ENCODE peak calls at places on chromosome 1, in seven cellular contexts. One of them, this sample, is unnamed.
A peak's percentile ranks its signal among the peaks of the same experiment; 100 is the strongest.

GRCh38 chr1:204493145-204493881 is 1.3 kb downstream of the PIK3C2B start:
- DNase-seq in H9: no peak
- DNase-seq in fibroblast of lung: peak; percentile 80
- DNase-seq in IMR-90: peak; percentile 33
- DNase-seq in mammary epithelial cell: peak; percentile 68
- DNase-seq in GM23338: peak; percentile 52
- DNase-seq in mesenchymal stem cell: no peak
- DNase-seq in this sample: peak; percentile 73

GRCh38 chr1:65003316-65003664 is 36.9 kb upstream of the JAK1 start:
- DNase-seq in H9: no peak
- DNase-seq in GM23338: peak; percentile 30
- DNase-seq in fibroblast of lung: no peak
- DNase-seq in mesenchymal stem cell: no peak
- DNase-seq in mammary epithelial cell: no peak
- DNase-seq in IMR-90: no peak
- DNase-seq in this sample: no peak

GRCh38 chr1:1166642-1167415 is 6.9 kb upstream of the TTLL10 start:
- DNase-seq in H9: no peak
- DNase-seq in mesenchymal stem cell: no peak
- DNase-seq in IMR-90: no peak
- DNase-seq in GM23338: no peak
- DNase-seq in fibroblast of lung: no peak
- DNase-seq in mammary epithelial cell: no peak
- DNase-seq in this sample: no peak

GRCh38 chr1:3012511-3013291 is 8.6 kb upstream of the ACTRT2 start:
- DNase-seq in mammary epithelial cell: no peak
- DNase-seq in mesenchymal stem cell: no peak
- DNase-seq in fibroblast of lung: peak; percentile 2
- DNase-seq in GM23338: peak; percentile 79
- DNase-seq in IMR-90: no peak
- DNase-seq in H9: peak; percentile 46
- DNase-seq in this sample: peak; percentile 11

GRCh38 chr1:17597651-17598050 is 58.2 kb downstream of the ARHGEF10L start:
- DNase-seq in GM23338: no peak
- DNase-seq in IMR-90: no peak
- DNase-seq in H9: no peak
- DNase-seq in mesenchymal stem cell: no peak
- DNase-seq in mammary epithelial cell: peak; percentile 23
- DNase-seq in fibroblast of lung: no peak
- DNase-seq in this sample: no peak

GRCh38 chr1:25478633-25479032 is 47.9 kb downstream of the MACO1 start:
- DNase-seq in H9: no peak
- DNase-seq in fibroblast of lung: no peak
- DNase-seq in GM23338: no peak
- DNase-seq in mesenchymal stem cell: no peak
- DNase-seq in IMR-90: no peak
- DNase-seq in mammary epithelial cell: peak; percentile 75
- DNase-seq in this sample: no peak

GRCh38 chr1:94636625-94637024 is 95.1 kb upstream of the F3 start:
- DNase-seq in H9: no peak
- DNase-seq in IMR-90: peak; percentile 82
- DNase-seq in fibroblast of lung: peak; percentile 54
- DNase-seq in mammary epithelial cell: peak; percentile 53
- DNase-seq in GM23338: no peak
- DNase-seq in mesenchymal stem cell: peak; percentile 58
- DNase-seq in this sample: no peak

GRCh38 chr1:240091614-240092300 is at the start of gene FMN2:
- DNase-seq in IMR-90: peak; percentile 49
- DNase-seq in GM23338: peak; percentile 78
- DNase-seq in fibroblast of lung: peak; percentile 66
- DNase-seq in H9: peak; percentile 75
- DNase-seq in mesenchymal stem cell: peak; percentile 26
- DNase-seq in mammary epithelial cell: peak; percentile 5
- DNase-seq in this sample: no peak

GRCh38 chr1:113320972-113321680 is 69.2 kb upstream of the MAGI3 start:
- DNase-seq in GM23338: peak; percentile 21
- DNase-seq in mesenchymal stem cell: no peak
- DNase-seq in H9: no peak
- DNase-seq in mammary epithelial cell: no peak
- DNase-seq in IMR-90: peak; percentile 11
- DNase-seq in fibroblast of lung: peak; percentile 66
- DNase-seq in this sample: no peak

GRCh38 chr1:78627321-78627720 is 7.1 kb downstream of the IFI44L start:
- DNase-seq in mesenchymal stem cell: no peak
- DNase-seq in fibroblast of lung: peak; percentile 31
- DNase-seq in GM23338: no peak
- DNase-seq in mammary epithelial cell: peak; percentile 42
- DNase-seq in H9: no peak
- DNase-seq in IMR-90: peak; percentile 58
- DNase-seq in this sample: no peak

GRCh38 chr1:27555700-27556424 is 48.1 kb downstream of the AHDC1 start:
- DNase-seq in mammary epithelial cell: no peak
- DNase-seq in fibroblast of lung: no peak
- DNase-seq in H9: no peak
- DNase-seq in GM23338: no peak
- DNase-seq in IMR-90: no peak
- DNase-seq in mesenchymal stem cell: peak; percentile 67
- DNase-seq in this sample: peak; percentile 62

GRCh38 chr1:165073402-165074007 is 283.0 kb downstream of the LMX1A start:
- DNase-seq in GM23338: peak; percentile 86
- DNase-seq in mammary epithelial cell: peak; percentile 35
- DNase-seq in IMR-90: peak; percentile 56
- DNase-seq in H9: peak; percentile 52
- DNase-seq in mesenchymal stem cell: peak; percentile 60
- DNase-seq in fibroblast of lung: peak; percentile 41
- DNase-seq in this sample: peak; percentile 11

GRCh38 chr1:200260587-200261335 is 149.1 kb downstream of the ZNF281 start:
- DNase-seq in H9: no peak
- DNase-seq in fibroblast of lung: no peak
- DNase-seq in GM23338: no peak
- DNase-seq in mammary epithelial cell: no peak
- DNase-seq in mesenchymal stem cell: no peak
- DNase-seq in IMR-90: no peak
- DNase-seq in this sample: no peak

GRCh38 chr1:119139393-119139792 is 1.1 kb downstream of the WARS2 start:
- DNase-seq in mesenchymal stem cell: no peak
- DNase-seq in mammary epithelial cell: no peak
- DNase-seq in IMR-90: no peak
- DNase-seq in H9: no peak
- DNase-seq in fibroblast of lung: no peak
- DNase-seq in GM23338: peak; percentile 23
- DNase-seq in this sample: no peak

GRCh38 chr1:48003741-48004503 is 6.7 kb upstream of the TRABD2B start:
- DNase-seq in fibroblast of lung: no peak
- DNase-seq in IMR-90: no peak
- DNase-seq in mesenchymal stem cell: no peak
- DNase-seq in mammary epithelial cell: peak; percentile 25
- DNase-seq in GM23338: no peak
- DNase-seq in H9: peak; percentile 25
- DNase-seq in this sample: no peak

GRCh38 chr1:63772876-63773275 is 941 bp upstream of the ROR1 start:
- DNase-seq in GM23338: peak; percentile 69
- DNase-seq in mesenchymal stem cell: no peak
- DNase-seq in H9: no peak
- DNase-seq in mammary epithelial cell: no peak
- DNase-seq in fibroblast of lung: no peak
- DNase-seq in IMR-90: no peak
- DNase-seq in this sample: no peak

GRCh38 chr1:204286841-204287387 is 72.8 kb downstream of the PLEKHA6 start:
- DNase-seq in H9: no peak
- DNase-seq in mesenchymal stem cell: peak; percentile 38
- DNase-seq in fibroblast of lung: no peak
- DNase-seq in mammary epithelial cell: peak; percentile 33
- DNase-seq in GM23338: no peak
- DNase-seq in IMR-90: no peak
- DNase-seq in this sample: peak; percentile 70

GRCh38 chr1:234315091-234315541 is 58.1 kb upstream of the COA6 start:
- DNase-seq in H9: no peak
- DNase-seq in IMR-90: peak; percentile 76
- DNase-seq in mammary epithelial cell: peak; percentile 81
- DNase-seq in mesenchymal stem cell: peak; percentile 45
- DNase-seq in fibroblast of lung: peak; percentile 77
- DNase-seq in GM23338: no peak
- DNase-seq in this sample: peak; percentile 48

GRCh38 chr1:231337043-231337471 is 595 bp downstream of the EXOC8 start:
- DNase-seq in mammary epithelial cell: peak; percentile 9
- DNase-seq in H9: no peak
- DNase-seq in IMR-90: no peak
- DNase-seq in fibroblast of lung: peak; percentile 18
- DNase-seq in mesenchymal stem cell: no peak
- DNase-seq in GM23338: peak; percentile 32
- DNase-seq in this sample: no peak

GRCh38 chr1:226123212-226123560 is 60.7 kb downstream of the H3-3A start:
- DNase-seq in mammary epithelial cell: no peak
- DNase-seq in GM23338: no peak
- DNase-seq in fibroblast of lung: no peak
- DNase-seq in IMR-90: no peak
- DNase-seq in mesenchymal stem cell: no peak
- DNase-seq in H9: no peak
- DNase-seq in this sample: no peak

GRCh38 chr1:226119169-226119568 is 56.7 kb downstream of the H3-3A start:
- DNase-seq in GM23338: no peak
- DNase-seq in mammary epithelial cell: no peak
- DNase-seq in mesenchymal stem cell: no peak
- DNase-seq in H9: no peak
- DNase-seq in IMR-90: no peak
- DNase-seq in fibroblast of lung: no peak
- DNase-seq in this sample: no peak

GRCh38 chr1:226120398-226120797 is 57.9 kb downstream of the H3-3A start:
- DNase-seq in GM23338: no peak
- DNase-seq in IMR-90: no peak
- DNase-seq in mammary epithelial cell: no peak
- DNase-seq in mesenchymal stem cell: no peak
- DNase-seq in fibroblast of lung: no peak
- DNase-seq in H9: no peak
- DNase-seq in this sample: no peak

GRCh38 chr1:226121587-226122400 is 59.3 kb downstream of the H3-3A start:
- DNase-seq in GM23338: peak; percentile 90
- DNase-seq in mesenchymal stem cell: peak; percentile 36
- DNase-seq in IMR-90: peak; percentile 26
- DNase-seq in H9: peak; percentile 92
- DNase-seq in mammary epithelial cell: peak; percentile 37
- DNase-seq in fibroblast of lung: peak; percentile 15
- DNase-seq in this sample: peak; percentile 80

DNA sequence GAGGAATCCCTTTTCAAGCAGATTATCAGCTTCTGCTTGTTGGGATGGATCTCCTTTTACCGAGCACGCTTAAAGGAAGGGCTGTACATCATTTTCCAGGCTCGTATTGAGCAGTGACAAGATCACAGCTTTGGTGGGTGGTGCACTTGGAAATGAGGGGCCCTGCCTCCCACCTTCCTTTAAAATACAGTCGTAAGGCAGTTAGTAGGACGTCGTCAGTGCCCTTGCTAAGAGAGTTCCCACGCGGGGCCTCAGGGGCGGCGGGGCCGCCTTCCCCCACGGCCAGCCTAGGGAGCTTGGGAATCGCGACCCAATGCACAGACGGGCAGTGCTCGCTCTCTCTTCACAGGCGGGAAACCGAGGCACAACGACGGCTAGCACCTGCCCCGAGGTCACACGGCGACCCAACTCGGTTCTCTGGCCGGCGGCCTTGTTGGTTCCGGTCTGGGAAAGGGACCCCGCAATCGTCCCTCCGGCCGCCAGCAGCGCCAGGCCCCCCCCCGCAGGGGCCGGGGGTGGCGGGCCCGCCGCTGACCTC is 58.6 kb downstream of the H3-3A start:
- DNase-seq in GM23338: no peak
- DNase-seq in IMR-90: no peak
- DNase-seq in H9: no peak
- DNase-seq in fibroblast of lung: no peak
- DNase-seq in mammary epithelial cell: no peak
- DNase-seq in mesenchymal stem cell: no peak
- DNase-seq in this sample: peak; percentile 31
- H3K4me1 ChIP-seq in GM23338: peaks cover 40% of the 10 kb centered on the region
- H3K4me1 ChIP-seq in IMR-90: peaks cover 2% of the 10 kb centered on the region
- H3K4me1 ChIP-seq in H9: peaks cover 6% of the 10 kb centered on the region
- H3K4me1 ChIP-seq in fibroblast of lung: no peaks in the 10 kb centered on the region
- H3K4me1 ChIP-seq in mammary epithelial cell: peaks cover 32% of the 10 kb centered on the region
- H3K4me1 ChIP-seq in mesenchymal stem cell: peaks cover 9% of the 10 kb centered on the region
- H3K4me1 ChIP-seq in this sample: peaks cover 42% of the 10 kb centered on the region

GRCh38 chr1:198024782-198025181 is 107.6 kb downstream of the LHX9 start:
- DNase-seq in GM23338: no peak
- DNase-seq in mammary epithelial cell: peak; percentile 73
- DNase-seq in fibroblast of lung: peak; percentile 59
- DNase-seq in mesenchymal stem cell: no peak
- DNase-seq in IMR-90: peak; percentile 71
- DNase-seq in H9: no peak
- DNase-seq in this sample: no peak

GRCh38 chr1:198015317-198015716 is 98.1 kb downstream of the LHX9 start:
- DNase-seq in IMR-90: peak; percentile 3
- DNase-seq in mesenchymal stem cell: peak; percentile 7
- DNase-seq in mammary epithelial cell: no peak
- DNase-seq in H9: no peak
- DNase-seq in fibroblast of lung: no peak
- DNase-seq in GM23338: no peak
- DNase-seq in this sample: no peak

GRCh38 chr1:198018529-198018928 is 101.4 kb downstream of the LHX9 start:
- DNase-seq in IMR-90: peak; percentile 93
- DNase-seq in GM23338: no peak
- DNase-seq in mammary epithelial cell: peak; percentile 99
- DNase-seq in H9: no peak
- DNase-seq in mesenchymal stem cell: peak; percentile 63
- DNase-seq in fibroblast of lung: peak; percentile 95
- DNase-seq in this sample: no peak

DNA sequence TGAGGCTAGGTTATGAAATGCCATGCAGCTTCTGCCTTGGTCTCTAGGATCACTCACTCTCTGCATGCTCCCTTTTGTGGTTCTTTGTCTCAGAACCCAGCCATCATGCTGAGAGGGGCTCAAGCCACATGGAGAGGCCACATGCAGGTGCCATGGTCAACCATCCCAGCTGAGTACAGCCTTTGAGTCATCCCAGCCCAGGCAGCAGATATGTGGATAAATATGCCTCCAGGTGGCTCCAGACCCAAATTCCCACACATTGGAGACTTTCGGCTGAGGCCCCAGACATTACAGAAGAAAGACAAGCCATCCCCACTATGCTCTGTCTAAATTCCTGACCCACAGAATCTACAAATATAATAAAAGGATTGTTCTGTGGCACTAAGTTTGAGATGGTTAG is 102.0 kb downstream of the LHX9 start:
- DNase-seq in GM23338: no peak
- DNase-seq in IMR-90: no peak
- DNase-seq in H9: no peak
- DNase-seq in mammary epithelial cell: peak; percentile 26
- DNase-seq in fibroblast of lung: peak; percentile 7
- DNase-seq in mesenchymal stem cell: no peak
- DNase-seq in this sample: no peak
- H3K4me2 ChIP-seq in GM23338: no peak overlapping the region
- H3K4me2 ChIP-seq in IMR-90: no peak overlapping the region
- H3K4me2 ChIP-seq in H9: no peak overlapping the region
- H3K4me2 ChIP-seq in mammary epithelial cell: peak overlapping the region; percentile 21
- H3K4me2 ChIP-seq in fibroblast of lung: no peak overlapping the region
- H3K4me2 ChIP-seq in mesenchymal stem cell: no peak overlapping the region
- H3K4me2 ChIP-seq in this sample: no peak overlapping the region

GRCh38 chr1:87169250-87169910 is 159.3 kb upstream of the LMO4 start:
- DNase-seq in H9: no peak
- DNase-seq in fibroblast of lung: peak; percentile 25
- DNase-seq in GM23338: no peak
- DNase-seq in IMR-90: no peak
- DNase-seq in mammary epithelial cell: no peak
- DNase-seq in mesenchymal stem cell: no peak
- DNase-seq in this sample: no peak
- H2AFZ ChIP-seq in H9: no peak overlapping the region
- H2AFZ ChIP-seq in fibroblast of lung: no peak overlapping the region
- H2AFZ ChIP-seq in GM23338: no peak overlapping the region
- H2AFZ ChIP-seq in IMR-90: no peak overlapping the region
- H2AFZ ChIP-seq in mammary epithelial cell: no peak overlapping the region
- H2AFZ ChIP-seq in mesenchymal stem cell: no peak overlapping the region
- H2AFZ ChIP-seq in this sample: no peak overlapping the region

GRCh38 chr1:163173121-163173520 is 29.6 kb downstream of the RGS5 start:
- DNase-seq in IMR-90: no peak
- DNase-seq in fibroblast of lung: peak; percentile 44
- DNase-seq in GM23338: no peak
- DNase-seq in mesenchymal stem cell: no peak
- DNase-seq in H9: no peak
- DNase-seq in mammary epithelial cell: no peak
- DNase-seq in this sample: no peak
- H3K4me1 ChIP-seq in IMR-90: peaks cover 10% of the 10 kb centered on the region
- H3K4me1 ChIP-seq in fibroblast of lung: peaks cover 20% of the 10 kb centered on the region
- H3K4me1 ChIP-seq in GM23338: no peaks in the 10 kb centered on the region
- H3K4me1 ChIP-seq in mesenchymal stem cell: peaks cover 10% of the 10 kb centered on the region
- H3K4me1 ChIP-seq in H9: no peaks in the 10 kb centered on the region
- H3K4me1 ChIP-seq in mammary epithelial cell: peaks cover 5% of the 10 kb centered on the region
- H3K4me1 ChIP-seq in this sample: no peaks in the 10 kb centered on the region

This sample was measured in DND-41.